ENCODE peak calls at places on chromosomes 6 and 20, in four cellular contexts. B is MM.1S, G is fibroblast of lung, R is DND-41. V is an unnamed sample.

GRCh38 chr6:160462551-160463109 is 114.5 kb downstream of the SLC22A3 start:
- DNase-seq in B (peak), G (peak), R (peak), V (peak)

GRCh38 chr6:44059359-44060342 is 67.6 kb downstream of the MRPL14 start:
- DNase-seq in B (no peak), G (peak), R (no peak), V (peak)

GRCh38 chr20:38246357-38247165 is 14.0 kb downstream of the KIAA1755 start:
- DNase-seq in B (no peak), G (no peak), R (no peak), V (peak)

GRCh38 chr6:104943781-104944180 is 13.1 kb upstream of the LIN28B start:
- DNase-seq in B (peak), G (peak), R (peak), V (no peak)

GRCh38 chr6:26575494-26575939 is 21.2 kb upstream of the ABT1 start:
- DNase-seq in B (no peak), G (no peak), R (no peak), V (peak)

GRCh38 chr6:142940487-142940886 is 4.5 kb downstream of the HIVEP2 start:
- DNase-seq in B (no peak), G (no peak), R (no peak), V (peak)

GRCh38 chr6:75819776-75820487 is 70.9 kb downstream of the MYO6 start:
- DNase-seq in B (peak), G (no peak), R (no peak), V (no peak)

GRCh38 chr6:144131248-144131709 is 19.0 kb upstream of the STX11 start:
- DNase-seq in B (no peak), G (peak), R (no peak), V (peak)

GRCh38 chr20:41086402-41087324 is 50.7 kb upstream of the PLCG1 start:
- DNase-seq in B (no peak), G (no peak), R (no peak), V (no peak)

GRCh38 chr20:22402990-22403859 is 181.1 kb downstream of the FOXA2 start:
- DNase-seq in B (peak), G (no peak), R (no peak), V (no peak)

GRCh38 chr6:85250586-85251216 is 199.2 kb upstream of the NT5E start:
- DNase-seq in B (no peak), G (peak), R (no peak), V (no peak)

GRCh38 chr6:20948531-20948930 is 414.3 kb downstream of the CDKAL1 start:
- DNase-seq in B (no peak), G (no peak), R (no peak), V (no peak)

GRCh38 chr20:34506480-34506879 is 9.7 kb upstream of the DYNLRB1 start:
- DNase-seq in B (no peak), G (no peak), R (no peak), V (no peak)

GRCh38 chr6:128361378-128361777 is 159.0 kb downstream of the PTPRK start:
- DNase-seq in B (no peak), G (no peak), R (no peak), V (no peak)

GRCh38 chr20:46293084-46293483 is 15.2 kb downstream of the CDH22 start:
- DNase-seq in B (peak), G (peak), R (peak), V (peak)

GRCh38 chr20:3786665-3787639 is at the start of gene CENPB:
- DNase-seq in B (peak), G (peak), R (peak), V (peak)

GRCh38 chr6:89311530-89311852 is 3.6 kb downstream of the GABRR2 start:
- DNase-seq in B (no peak), G (no peak), R (no peak), V (no peak)

GRCh38 chr6:89310929-89311328 is 4.2 kb downstream of the GABRR2 start:
- DNase-seq in B (no peak), G (no peak), R (no peak), V (peak)

GRCh38 chr6:89311853-89312531 is 3.1 kb downstream of the GABRR2 start:
- DNase-seq in B (no peak), G (peak), R (no peak), V (peak)

GRCh38 chr6:89314692-89315091 is 407 bp downstream of the GABRR2 start:
- DNase-seq in B (no peak), G (no peak), R (no peak), V (no peak)

DNA sequence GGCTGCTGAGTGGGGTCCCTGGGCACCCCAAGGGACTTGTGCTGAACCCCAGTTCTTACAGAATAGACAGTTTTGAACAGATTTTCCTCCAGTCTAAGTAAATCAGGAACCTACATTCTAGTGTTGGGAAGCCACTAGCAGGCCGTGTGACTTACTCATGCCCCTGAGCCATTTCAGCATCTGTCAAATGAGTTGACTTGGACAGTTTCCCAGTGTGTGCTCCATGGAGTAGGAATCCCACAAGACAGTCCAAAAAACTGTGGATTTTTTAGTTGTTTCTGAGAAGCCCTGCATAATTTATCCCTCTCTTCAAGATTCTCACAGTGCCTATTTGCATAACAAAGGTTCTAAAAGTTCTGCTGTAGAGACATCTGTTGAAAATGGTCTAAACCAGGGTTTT is 2.1 kb downstream of the GABRR2 start:
- DNase-seq in B (no peak), G (peak), R (no peak), V (peak)
- H2AFZ ChIP-seq in B (no peak), G (no peak), R (no peak), V (no peak)

DNA sequence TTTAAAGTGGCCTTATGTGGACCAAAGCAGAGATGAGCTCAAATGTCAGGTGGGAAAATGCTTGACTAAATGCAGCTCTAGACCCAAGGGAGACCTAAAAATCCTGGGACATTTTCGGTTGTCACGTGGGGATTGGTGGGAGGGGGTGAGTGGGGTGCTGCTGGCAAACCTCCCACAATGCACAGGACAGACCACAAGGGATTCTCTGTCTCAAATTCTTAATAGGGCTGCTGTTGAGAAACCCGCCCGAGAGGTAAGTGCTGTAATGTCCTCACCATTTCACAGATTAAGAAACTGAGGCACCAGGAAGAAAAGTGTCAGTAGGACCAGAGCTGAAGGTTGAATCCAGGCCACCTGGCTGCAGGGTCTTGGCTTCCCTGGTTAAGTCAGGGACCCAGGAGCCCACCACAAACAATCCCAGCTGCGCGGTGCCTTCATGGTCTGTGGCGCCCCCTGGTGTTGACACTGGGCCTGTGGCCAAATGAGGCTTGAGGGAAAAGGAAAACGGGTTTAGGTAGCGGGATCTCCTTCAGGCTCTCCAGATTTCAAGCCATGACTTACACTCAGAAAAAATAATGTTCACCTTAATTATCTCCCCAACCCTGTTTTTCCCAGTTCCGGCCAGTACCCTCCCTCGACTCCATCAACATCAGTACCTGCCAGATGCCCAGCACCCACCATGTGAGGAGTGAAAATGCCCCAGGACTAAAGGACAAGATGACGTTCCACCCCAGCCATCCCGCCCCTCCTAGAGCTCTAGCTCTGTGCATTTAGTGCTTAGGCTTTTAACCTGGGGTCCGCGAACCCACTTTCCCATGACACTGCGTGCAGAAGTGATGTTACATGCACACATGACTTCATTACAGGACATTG is 7.2 kb downstream of the HLA-G start:
- DNase-seq in B (no peak), G (peak), R (peak), V (no peak)
- TF ChIP-seq CTCF in B (peak), G (peak), R (peak), V (peak)

DNA sequence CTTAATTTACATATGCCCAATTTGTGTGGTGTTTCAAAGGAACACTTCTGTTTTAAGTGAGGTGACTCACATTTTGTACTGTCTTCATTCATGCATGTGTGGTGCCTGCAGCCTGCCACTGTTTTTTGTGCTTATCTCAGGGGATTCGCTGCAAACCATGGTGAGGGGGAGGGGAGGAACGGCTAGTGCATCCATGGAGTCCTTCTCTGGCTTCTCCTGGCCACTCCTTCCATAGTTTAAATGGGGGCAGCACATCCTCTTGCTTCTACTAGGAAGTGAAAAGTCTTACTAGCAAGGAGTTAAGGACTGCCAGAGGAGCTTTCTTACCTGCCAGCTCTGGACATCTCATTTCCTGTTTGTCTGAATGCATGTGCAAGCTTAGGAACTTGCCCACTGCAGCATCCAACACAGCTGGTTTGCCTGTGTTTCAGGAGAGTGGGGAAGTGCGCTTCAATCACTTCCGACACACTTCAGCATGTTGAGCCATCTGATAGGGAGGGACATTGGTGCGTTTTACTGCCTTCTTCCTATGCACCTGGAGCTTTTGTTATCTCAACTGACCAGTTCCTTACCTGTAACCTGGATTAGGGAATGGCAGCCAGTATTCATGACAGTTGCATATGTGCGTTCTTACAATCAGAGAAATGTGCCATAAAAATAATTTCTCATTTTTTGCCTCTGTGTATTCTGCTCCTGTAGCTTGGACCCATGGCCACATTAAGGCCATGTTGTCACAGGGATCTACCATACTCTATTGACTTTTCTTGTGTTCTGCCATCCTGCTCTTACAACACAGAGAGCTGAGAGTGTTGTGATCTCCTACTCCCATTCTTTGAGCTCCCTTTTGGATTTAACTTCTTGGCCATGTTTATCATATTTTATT is 211.3 kb downstream of the ARID1B start:
- DNase-seq in B (peak), G (no peak), R (no peak), V (peak)
- H2AFZ ChIP-seq in B (no peak), G (no peak), R (no peak), V (no peak)

GRCh38 chr6:153059757-153060156 is 57.2 kb upstream of the MTRF1L start:
- DNase-seq in B (no peak), G (peak), R (no peak), V (no peak)
- TF ChIP-seq CTCF in B (no peak), G (peak), R (peak), V (no peak)

DNA sequence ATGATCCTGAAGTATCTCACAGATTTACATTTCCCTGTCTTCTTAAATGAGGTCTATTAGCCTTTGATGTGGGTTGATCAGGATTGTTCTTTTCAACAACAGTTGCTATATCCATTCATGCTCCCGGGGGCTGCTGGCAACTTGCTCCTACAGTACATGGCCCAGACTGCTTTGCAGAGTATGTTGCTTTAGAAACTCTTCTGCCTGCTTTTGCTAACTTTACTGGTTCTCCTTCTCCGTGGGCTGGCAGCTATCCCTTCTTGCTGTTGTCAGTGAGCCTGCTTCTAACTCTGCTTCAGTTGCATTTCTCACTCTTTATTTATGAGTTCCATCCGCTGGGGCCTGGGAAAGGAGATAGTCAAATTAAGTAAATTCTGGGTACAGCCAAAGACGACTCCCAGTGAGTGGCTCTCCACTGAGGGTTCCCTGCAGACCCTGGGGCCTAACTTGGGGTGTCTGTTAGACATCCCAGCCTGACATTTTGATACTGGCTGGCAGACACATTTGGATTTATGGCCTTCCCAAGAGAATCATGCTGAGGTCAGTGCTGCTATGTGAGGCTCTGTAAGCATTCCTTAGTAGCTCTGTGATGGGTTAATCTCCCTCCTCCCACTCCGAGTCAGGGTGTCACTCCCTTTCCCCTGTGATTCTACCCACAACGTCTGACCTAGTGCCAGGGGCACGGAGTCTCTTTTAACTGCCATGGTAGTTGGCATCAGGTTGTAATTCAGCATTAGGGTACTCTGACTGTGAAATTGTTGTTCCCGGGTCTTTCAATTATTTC is 73.6 kb downstream of the SLX4IP start:
- DNase-seq in B (no peak), G (peak), R (no peak), V (peak)
- H2AFZ ChIP-seq in B (no peak), G (no peak), R (no peak), V (no peak)

GRCh38 chr20:25293910-25294458 is 46.1 kb downstream of the PYGB start:
- DNase-seq in B (no peak), G (no peak), R (no peak), V (no peak)

GRCh38 chr20:25295386-25296093 is 47.7 kb downstream of the PYGB start:
- DNase-seq in B (no peak), G (no peak), R (no peak), V (no peak)

GRCh38 chr20:25296094-25297093 is 48.5 kb downstream of the PYGB start:
- DNase-seq in B (peak), G (peak), R (peak), V (no peak)

GRCh38 chr20:25293507-25293906 is 45.6 kb downstream of the PYGB start:
- DNase-seq in B (no peak), G (no peak), R (no peak), V (no peak)

GRCh38 chr20:25294459-25295385 is 46.8 kb downstream of the PYGB start:
- DNase-seq in B (peak), G (peak), R (peak), V (peak)
- TF ChIP-seq CTCF in B (peak), G (peak), R (peak), V (peak)

DNA sequence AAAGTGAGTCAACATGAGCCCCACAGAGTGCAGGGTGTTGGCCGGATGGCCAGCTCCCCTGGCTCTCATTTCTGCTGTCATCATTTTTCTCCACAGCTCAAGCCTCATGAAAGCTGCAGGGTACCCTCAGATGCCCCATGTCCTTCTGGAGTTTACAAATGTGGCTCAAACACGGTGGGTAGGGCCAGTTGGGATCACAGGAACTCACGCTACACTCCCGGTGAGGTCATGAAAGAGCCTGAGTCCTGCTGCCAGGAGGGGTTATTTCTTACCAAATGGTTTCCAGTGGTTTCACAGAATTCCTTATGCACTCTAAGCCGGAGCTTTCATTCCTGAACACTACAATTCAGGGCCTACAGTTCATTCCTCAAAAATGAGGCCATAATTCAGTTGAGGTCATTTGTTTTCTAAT is 78.7 kb downstream of the TMEM170B start:
- DNase-seq in B (no peak), G (peak), R (no peak), V (peak)
- H2AFZ ChIP-seq in B (no peak), G (no peak), R (no peak), V (peak)

DNA sequence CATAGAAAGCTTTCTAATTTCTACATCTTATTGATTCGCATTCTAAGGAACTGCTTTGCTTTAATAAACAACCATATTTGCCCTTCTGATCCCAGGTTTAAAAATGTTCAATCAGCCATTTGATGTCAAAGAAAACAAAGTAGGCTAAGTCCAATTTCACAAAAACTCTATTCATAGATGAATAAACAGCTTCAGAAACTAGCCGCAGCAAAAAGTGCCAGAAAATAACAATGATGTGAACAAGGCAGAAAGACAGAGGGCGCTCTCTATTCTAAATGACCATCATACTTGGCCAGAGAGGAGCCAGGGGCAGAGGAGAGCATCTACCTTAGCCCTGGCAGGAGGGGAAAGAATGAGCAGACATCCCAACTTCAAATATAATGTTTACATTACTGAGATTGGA is 9.7 kb downstream of the CNKSR3 start:
- DNase-seq in B (no peak), G (no peak), R (no peak), V (no peak)
- TF ChIP-seq CTCF in B (no peak), G (peak), R (no peak), V (no peak)

DNA sequence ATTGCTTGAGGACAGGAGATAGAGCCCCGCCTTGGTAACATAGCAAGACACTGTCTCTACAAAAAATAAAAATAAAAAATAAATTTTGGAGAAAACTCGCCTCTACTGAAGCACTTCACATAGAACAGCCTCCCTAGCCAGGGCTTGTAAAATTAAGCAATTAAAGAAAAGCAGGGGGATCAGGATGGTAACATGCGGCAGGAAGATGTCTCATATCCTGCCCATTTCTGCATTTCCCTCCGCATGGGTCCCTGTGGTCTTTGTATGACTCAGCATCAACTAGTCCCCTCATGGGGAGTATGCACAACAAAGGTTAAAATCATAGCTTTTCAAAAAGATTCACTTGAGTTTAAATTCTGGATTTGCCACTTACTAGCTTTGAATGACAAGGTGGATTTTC is 379.0 kb downstream of the EPHA7 start:
- DNase-seq in B (no peak), G (peak), R (no peak), V (peak)
- H2AFZ ChIP-seq in B (no peak), G (no peak), R (no peak), V (peak)

GRCh38 chr6:14462135-14462905 is 344.7 kb downstream of the CD83 start:
- DNase-seq in B (no peak), G (no peak), R (no peak), V (no peak)

GRCh38 chr6:14466278-14466677 is 348.7 kb downstream of the CD83 start:
- DNase-seq in B (no peak), G (no peak), R (no peak), V (peak)

GRCh38 chr6:14463110-14463509 is 345.5 kb downstream of the CD83 start:
- DNase-seq in B (no peak), G (no peak), R (no peak), V (no peak)

GRCh38 chr6:14464716-14465115 is 347.1 kb downstream of the CD83 start:
- DNase-seq in B (no peak), G (no peak), R (no peak), V (no peak)

GRCh38 chr6:14464049-14464448 is 346.5 kb downstream of the CD83 start:
- DNase-seq in B (no peak), G (peak), R (no peak), V (no peak)
- TF ChIP-seq CTCF in B (no peak), G (peak), R (peak), V (no peak)

V was measured in astrocyte.